ENCODE peak calls at places on chromosomes 13 and 19, in seven cellular contexts. One of them, this sample, is unnamed.

GRCh38 chr13:40275636-40276035 is 390.8 kb downstream of the FOXO1 start:
- DNase-seq in ovary: no peak
- DNase-seq in heart left ventricle: no peak
- DNase-seq in fibroblast of lung: peak; percentile 61
- DNase-seq in A673: no peak
- DNase-seq in ascending aorta: no peak
- DNase-seq in nephron progenitor cell: no peak
- DNase-seq in this sample: no peak

GRCh38 chr19:11483176-11484111 is 2.6 kb upstream of the ELAVL3 start:
- DNase-seq in ascending aorta: no peak
- DNase-seq in ovary: no peak
- DNase-seq in A673: no peak
- DNase-seq in fibroblast of lung: no peak
- DNase-seq in nephron progenitor cell: no peak
- DNase-seq in heart left ventricle: no peak
- DNase-seq in this sample: no peak

GRCh38 chr19:49432141-49433073 is 7.2 kb downstream of the GFY start:
- DNase-seq in ascending aorta: no peak
- DNase-seq in heart left ventricle: no peak
- DNase-seq in ovary: no peak
- DNase-seq in nephron progenitor cell: no peak
- DNase-seq in A673: no peak
- DNase-seq in fibroblast of lung: no peak
- DNase-seq in this sample: no peak

GRCh38 chr13:45895880-45896279 is 44.3 kb upstream of the SIAH3 start:
- DNase-seq in ascending aorta: no peak
- DNase-seq in A673: no peak
- DNase-seq in nephron progenitor cell: no peak
- DNase-seq in ovary: no peak
- DNase-seq in fibroblast of lung: no peak
- DNase-seq in heart left ventricle: no peak
- DNase-seq in this sample: no peak

GRCh38 chr19:44587863-44588752 is 25.3 kb upstream of the IGSF23 start:
- DNase-seq in A673: peak; percentile 68
- DNase-seq in nephron progenitor cell: no peak
- DNase-seq in fibroblast of lung: peak; percentile 95
- DNase-seq in ascending aorta: no peak
- DNase-seq in ovary: no peak
- DNase-seq in heart left ventricle: no peak
- DNase-seq in this sample: no peak

GRCh38 chr13:45082964-45083363 is 37.3 kb upstream of the GTF2F2 start:
- DNase-seq in ovary: no peak
- DNase-seq in A673: no peak
- DNase-seq in ascending aorta: no peak
- DNase-seq in heart left ventricle: no peak
- DNase-seq in fibroblast of lung: peak; percentile 77
- DNase-seq in nephron progenitor cell: no peak
- DNase-seq in this sample: no peak

GRCh38 chr19:9011875-9012274 is 1.7 kb upstream of the MUC16 start:
- DNase-seq in heart left ventricle: no peak
- DNase-seq in nephron progenitor cell: no peak
- DNase-seq in ascending aorta: no peak
- DNase-seq in ovary: no peak
- DNase-seq in A673: no peak
- DNase-seq in fibroblast of lung: no peak
- DNase-seq in this sample: no peak

GRCh38 chr13:112956516-112957294 is 12.3 kb upstream of the MCF2L start:
- DNase-seq in fibroblast of lung: no peak
- DNase-seq in ovary: no peak
- DNase-seq in heart left ventricle: peak; percentile 19
- DNase-seq in nephron progenitor cell: no peak
- DNase-seq in A673: no peak
- DNase-seq in ascending aorta: no peak
- DNase-seq in this sample: no peak

DNA sequence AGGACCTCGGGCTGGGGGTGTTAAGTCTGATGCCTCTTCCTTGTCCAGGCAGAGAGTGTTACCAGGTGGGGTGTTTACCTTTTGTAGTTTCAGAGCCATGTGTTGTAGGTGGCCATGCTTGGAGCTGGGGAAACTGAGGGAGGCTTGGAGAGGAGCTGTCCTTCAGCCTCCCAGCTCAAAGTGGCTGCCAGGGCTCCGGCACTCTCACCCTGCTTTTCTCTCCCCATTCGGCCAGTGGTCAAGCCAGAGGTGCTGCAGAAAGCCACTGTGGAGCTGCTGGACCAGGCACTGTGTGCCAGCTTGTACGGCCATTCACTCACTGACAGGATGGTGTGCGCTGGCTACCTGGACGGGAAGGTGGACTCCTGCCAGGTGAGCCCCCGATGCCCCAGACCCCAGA is 17.4 kb downstream of the TIMM13 start:
- DNase-seq in A673: no peak
- DNase-seq in ascending aorta: no peak
- DNase-seq in heart left ventricle: no peak
- DNase-seq in nephron progenitor cell: no peak
- DNase-seq in ovary: no peak
- DNase-seq in fibroblast of lung: no peak
- DNase-seq in this sample: no peak
- TF ChIP-seq CTCF in A673: no peak
- TF ChIP-seq CTCF in ascending aorta: no peak
- TF ChIP-seq CTCF in heart left ventricle: no peak
- TF ChIP-seq CTCF in nephron progenitor cell: no peak
- TF ChIP-seq CTCF in ovary: no peak
- TF ChIP-seq CTCF in fibroblast of lung: no peak
- TF ChIP-seq CTCF in this sample: no peak

GRCh38 chr19:41166888-41167804 is 25.9 kb upstream of the CYP2S1 start:
- DNase-seq in ascending aorta: no peak
- DNase-seq in heart left ventricle: no peak
- DNase-seq in fibroblast of lung: no peak
- DNase-seq in A673: no peak
- DNase-seq in ovary: no peak
- DNase-seq in nephron progenitor cell: no peak
- DNase-seq in this sample: no peak

GRCh38 chr19:41159861-41160260 is 33.2 kb upstream of the CYP2S1 start:
- DNase-seq in A673: no peak
- DNase-seq in fibroblast of lung: no peak
- DNase-seq in ovary: no peak
- DNase-seq in ascending aorta: no peak
- DNase-seq in nephron progenitor cell: no peak
- DNase-seq in heart left ventricle: no peak
- DNase-seq in this sample: no peak

GRCh38 chr19:41156207-41156606 is 36.8 kb upstream of the CYP2S1 start:
- DNase-seq in nephron progenitor cell: no peak
- DNase-seq in heart left ventricle: no peak
- DNase-seq in ovary: no peak
- DNase-seq in A673: no peak
- DNase-seq in ascending aorta: no peak
- DNase-seq in fibroblast of lung: no peak
- DNase-seq in this sample: no peak

GRCh38 chr19:41161903-41162302 is 31.1 kb upstream of the CYP2S1 start:
- DNase-seq in nephron progenitor cell: no peak
- DNase-seq in ascending aorta: no peak
- DNase-seq in ovary: no peak
- DNase-seq in fibroblast of lung: no peak
- DNase-seq in A673: peak; percentile 25
- DNase-seq in heart left ventricle: no peak
- DNase-seq in this sample: no peak
- TF ChIP-seq CTCF in nephron progenitor cell: no peak
- TF ChIP-seq CTCF in ascending aorta: no peak
- TF ChIP-seq CTCF in ovary: no peak
- TF ChIP-seq CTCF in fibroblast of lung: no peak
- TF ChIP-seq CTCF in A673: peak; percentile 55
- TF ChIP-seq CTCF in heart left ventricle: no peak
- TF ChIP-seq CTCF in this sample: no peak

DNA sequence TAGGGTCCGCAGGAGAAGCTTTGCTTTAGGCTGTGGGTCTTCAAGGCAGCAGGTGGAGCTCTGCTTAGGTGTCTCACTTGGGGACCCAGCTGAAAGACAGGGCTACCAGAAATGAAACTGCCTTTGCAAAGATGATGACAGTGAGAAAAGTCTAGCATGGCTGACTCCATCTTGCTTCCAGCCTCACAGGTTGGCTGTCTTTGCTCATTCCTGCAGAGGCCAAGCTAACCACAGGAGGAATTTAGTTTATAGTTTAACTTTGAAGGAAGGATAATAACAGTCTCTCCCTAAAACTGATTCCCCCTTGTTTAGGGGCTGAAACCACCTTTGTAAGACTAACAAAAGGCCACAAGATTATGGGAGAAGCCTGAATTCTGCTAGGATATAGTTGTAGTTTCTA is 252.4 kb downstream of the UQCRFS1 start:
- DNase-seq in heart left ventricle: no peak
- DNase-seq in A673: no peak
- DNase-seq in ascending aorta: no peak
- DNase-seq in fibroblast of lung: no peak
- DNase-seq in ovary: no peak
- DNase-seq in nephron progenitor cell: no peak
- DNase-seq in this sample: no peak
- TF ChIP-seq CTCF in heart left ventricle: no peak
- TF ChIP-seq CTCF in A673: no peak
- TF ChIP-seq CTCF in ascending aorta: no peak
- TF ChIP-seq CTCF in fibroblast of lung: no peak
- TF ChIP-seq CTCF in ovary: no peak
- TF ChIP-seq CTCF in nephron progenitor cell: no peak
- TF ChIP-seq CTCF in this sample: no peak

GRCh38 chr19:1471514-1472107 is 7.4 kb downstream of the C19orf25 start:
- DNase-seq in fibroblast of lung: no peak
- DNase-seq in ovary: no peak
- DNase-seq in heart left ventricle: no peak
- DNase-seq in ascending aorta: no peak
- DNase-seq in A673: peak; percentile 56
- DNase-seq in nephron progenitor cell: no peak
- DNase-seq in this sample: no peak
- TF ChIP-seq CTCF in fibroblast of lung: peak; percentile 5
- TF ChIP-seq CTCF in ovary: no peak
- TF ChIP-seq CTCF in heart left ventricle: no peak
- TF ChIP-seq CTCF in ascending aorta: no peak
- TF ChIP-seq CTCF in A673: peak; percentile 37
- TF ChIP-seq CTCF in nephron progenitor cell: no peak
- TF ChIP-seq CTCF in this sample: no peak

GRCh38 chr13:76884571-76885202 is 1.5 kb downstream of the KCTD12 start:
- DNase-seq in A673: peak; percentile 9
- DNase-seq in heart left ventricle: no peak
- DNase-seq in nephron progenitor cell: no peak
- DNase-seq in ovary: peak; percentile 48
- DNase-seq in fibroblast of lung: peak; percentile 32
- DNase-seq in ascending aorta: no peak
- DNase-seq in this sample: no peak

GRCh38 chr13:76885203-76886004 is 801 bp downstream of the KCTD12 start:
- DNase-seq in A673: peak; percentile 50
- DNase-seq in ascending aorta: peak; percentile 86
- DNase-seq in fibroblast of lung: peak; percentile 71
- DNase-seq in heart left ventricle: peak; percentile 86
- DNase-seq in ovary: peak; percentile 78
- DNase-seq in nephron progenitor cell: peak; percentile 68
- DNase-seq in this sample: peak; percentile 57

GRCh38 chr13:76886005-76886291 is 257 bp downstream of the KCTD12 start:
- DNase-seq in fibroblast of lung: no peak
- DNase-seq in ovary: peak; percentile 40
- DNase-seq in heart left ventricle: no peak
- DNase-seq in ascending aorta: peak; percentile 69
- DNase-seq in nephron progenitor cell: no peak
- DNase-seq in A673: no peak
- DNase-seq in this sample: no peak

GRCh38 chr13:76887070-76887563 is 912 bp upstream of the KCTD12 start:
- DNase-seq in fibroblast of lung: peak; percentile 1
- DNase-seq in ovary: peak; percentile 25
- DNase-seq in heart left ventricle: no peak
- DNase-seq in ascending aorta: no peak
- DNase-seq in A673: no peak
- DNase-seq in nephron progenitor cell: peak; percentile 44
- DNase-seq in this sample: no peak

DNA sequence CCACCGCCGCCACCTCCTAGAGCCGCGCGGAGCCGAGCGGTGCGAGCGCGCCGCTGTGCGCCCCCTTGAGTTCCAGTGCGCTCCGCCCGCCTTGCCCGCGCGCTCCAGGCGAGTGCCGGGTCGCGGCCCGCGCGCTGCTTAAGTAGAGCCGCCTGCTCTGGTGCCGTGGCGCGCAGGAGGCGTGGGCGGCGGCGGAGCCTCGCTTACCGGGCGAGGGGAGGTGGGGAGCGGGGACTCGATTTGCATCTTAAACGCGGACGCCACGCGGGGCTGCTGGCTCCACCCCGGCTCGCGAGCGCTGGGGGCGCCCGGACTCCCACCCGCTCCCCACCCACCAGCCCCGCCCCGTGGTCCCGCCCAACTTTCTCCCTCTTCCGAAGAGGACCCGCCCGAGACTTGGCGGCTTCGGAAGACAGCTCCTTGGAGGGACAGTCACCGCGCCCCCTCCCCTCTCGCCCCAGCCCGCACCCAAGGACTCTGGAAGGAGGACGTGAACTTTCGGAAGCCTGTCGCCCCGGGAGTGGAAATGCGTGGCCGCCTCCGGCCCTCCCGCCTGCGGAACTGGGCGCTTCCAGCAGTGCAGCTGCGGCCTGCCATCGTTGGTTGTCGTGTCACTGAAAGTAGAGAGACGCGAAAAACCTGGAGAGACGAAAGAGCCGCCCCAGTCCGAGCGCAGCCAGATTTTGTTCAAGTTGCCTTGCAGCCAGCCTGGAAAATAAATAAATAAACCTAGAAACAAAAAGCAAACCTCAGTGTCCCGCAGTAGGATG is at the start of gene KCTD12:
- DNase-seq in fibroblast of lung: peak; percentile 85
- DNase-seq in ovary: peak; percentile 76
- DNase-seq in ascending aorta: peak; percentile 94
- DNase-seq in heart left ventricle: peak; percentile 96
- DNase-seq in nephron progenitor cell: peak; percentile 86
- DNase-seq in A673: peak; percentile 88
- DNase-seq in this sample: peak; percentile 79
- TF ChIP-seq CTCF in fibroblast of lung: peak; percentile 40
- TF ChIP-seq CTCF in ovary: no peak
- TF ChIP-seq CTCF in ascending aorta: peak; percentile 35
- TF ChIP-seq CTCF in heart left ventricle: no peak
- TF ChIP-seq CTCF in nephron progenitor cell: no peak
- TF ChIP-seq CTCF in A673: peak; percentile 33
- TF ChIP-seq CTCF in this sample: no peak

GRCh38 chr13:99577934-99578917 is 77.0 kb downstream of the TM9SF2 start:
- DNase-seq in A673: peak; percentile 17
- DNase-seq in nephron progenitor cell: no peak
- DNase-seq in ovary: peak; percentile 64
- DNase-seq in heart left ventricle: no peak
- DNase-seq in fibroblast of lung: no peak
- DNase-seq in ascending aorta: no peak
- DNase-seq in this sample: no peak
- TF ChIP-seq CTCF in A673: peak; percentile 46
- TF ChIP-seq CTCF in nephron progenitor cell: no peak
- TF ChIP-seq CTCF in ovary: no peak
- TF ChIP-seq CTCF in heart left ventricle: no peak
- TF ChIP-seq CTCF in fibroblast of lung: peak; percentile 43
- TF ChIP-seq CTCF in ascending aorta: peak; percentile 52
- TF ChIP-seq CTCF in this sample: no peak